ENCODE peak calls at places on chromosome 19, in four cellular contexts. J, F, H and U are unnamed samples.

GRCh38 chr19:57807541-57807940 is 7.2 kb downstream of the ZNF552 start:
- DNase-seq in J (no peak), F (no peak), H (no peak), U (no peak)

GRCh38 chr19:58059681-58060080 is 599 bp downstream of the ZNF135 start:
- DNase-seq in H (no peak), J (no peak), F (no peak), U (no peak)

GRCh38 chr19:53102701-53103140 is 501 bp downstream of the ZNF160 start:
- DNase-seq in H (peak; percentile 15), J (peak; percentile 31), F (no peak), U (no peak)

GRCh38 chr19:2587001-2587719 is 111.2 kb downstream of the GADD45B start:
- DNase-seq in F (no peak), J (peak; percentile 35), H (no peak), U (no peak)

GRCh38 chr19:21314676-21315075 is 14.5 kb downstream of the ZNF708 start:
- DNase-seq in H (no peak), J (peak; percentile 5), F (no peak), U (peak; percentile 4)

GRCh38 chr19:49459388-49459787 is 6.4 kb downstream of the ALDH16A1 start:
- DNase-seq in F (no peak), H (no peak), J (no peak), U (no peak)

GRCh38 chr19:12668346-12668745 is 1.7 kb downstream of the WDR83 start:
- DNase-seq in H (no peak), F (no peak), J (no peak), U (no peak)

GRCh38 chr19:13856530-13856929 is 20.4 kb upstream of the NANOS3 start:
- DNase-seq in J (no peak), H (no peak), F (no peak), U (no peak)

GRCh38 chr19:11414544-11414943 is 4.6 kb downstream of the RGL3 start:
- DNase-seq in F (no peak), J (no peak), H (no peak), U (no peak)